ENCODE peak calls at places on chromosomes 3 and 15, in ten cellular contexts. I, A, Q, U, F, K, J, X, E and V are unnamed samples.

GRCh38 chr15:67303490-67304363 is 49.1 kb downstream of the IQCH start:
- DNase-seq in I (no peak), A (peak; percentile 55), Q (peak; percentile 28), U (no peak), F (peak; percentile 32), K (peak; percentile 62), J (no peak), X (no peak), E (no peak), V (peak; percentile 56)

GRCh38 chr3:120907659-120908029 is 361 bp upstream of the STXBP5L start:
- DNase-seq in I (no peak), A (no peak), Q (no peak), U (no peak), F (no peak), K (no peak), J (no peak), X (no peak), E (no peak), V (no peak)

GRCh38 chr3:71176366-71176765 is 407.2 kb downstream of the FOXP1 start:
- DNase-seq in I (no peak), A (no peak), Q (no peak), U (no peak), F (no peak), K (no peak), J (no peak), X (no peak), E (no peak), V (no peak)

GRCh38 chr3:114179575-114179974 is 723 bp upstream of the DRD3 start:
- DNase-seq in I (no peak), A (peak; percentile 56), Q (peak; percentile 64), U (no peak), F (peak; percentile 38), K (peak; percentile 26), J (no peak), X (no peak), E (no peak), V (peak; percentile 8)

GRCh38 chr3:182183716-182184430 is 472.1 kb downstream of the SOX2 start:
- DNase-seq in I (no peak), A (no peak), Q (no peak), U (no peak), F (no peak), K (no peak), J (no peak), X (no peak), E (no peak), V (no peak)

GRCh38 chr15:74630284-74631086 is 14.8 kb downstream of the CLK3 start:
- DNase-seq in I (no peak), A (no peak), Q (no peak), U (no peak), F (no peak), K (no peak), J (peak; percentile 14), X (no peak), E (no peak), V (no peak)

GRCh38 chr3:188299068-188299467 is 145.1 kb downstream of the LPP start:
- DNase-seq in I (no peak), A (no peak), Q (no peak), U (no peak), F (no peak), K (no peak), J (no peak), X (no peak), E (no peak), V (no peak)

GRCh38 chr3:69588170-69588569 is 151.1 kb upstream of the MITF start:
- DNase-seq in I (no peak), A (no peak), Q (no peak), U (no peak), F (no peak), K (no peak), J (no peak), X (no peak), E (no peak), V (no peak)

GRCh38 chr3:105868450-105868744 is 415 bp downstream of the CBLB start:
- DNase-seq in I (peak; percentile 79), A (peak; percentile 68), Q (peak; percentile 49), U (peak; percentile 75), F (peak; percentile 16), K (peak; percentile 46), J (peak; percentile 77), X (peak; percentile 41), E (peak; percentile 70), V (peak; percentile 57)

GRCh38 chr3:140216249-140216648 is 281.3 kb downstream of the CLSTN2 start:
- DNase-seq in I (no peak), A (no peak), Q (peak; percentile 2), U (no peak), F (no peak), K (no peak), J (no peak), X (no peak), E (no peak), V (no peak)
- TF ChIP-seq CTCF in I (no peak), A (peak; percentile 41), Q (peak; percentile 59), U (peak; percentile 14), F (peak; percentile 66), K (peak; percentile 11), J (no peak), X (no peak), E (no peak), V (peak; percentile 58)

GRCh38 chr3:156611870-156612494 is 57.1 kb upstream of the SSR3 start:
- DNase-seq in I (no peak), A (no peak), Q (no peak), U (no peak), F (no peak), K (no peak), J (no peak), X (no peak), E (no peak), V (no peak)

GRCh38 chr3:156608601-156609000 is 53.7 kb upstream of the SSR3 start:
- DNase-seq in I (no peak), A (no peak), Q (no peak), U (no peak), F (no peak), K (no peak), J (no peak), X (no peak), E (no peak), V (no peak)

GRCh38 chr3:156610154-156610553 is 55.2 kb upstream of the SSR3 start:
- DNase-seq in I (no peak), A (no peak), Q (no peak), U (no peak), F (no peak), K (no peak), J (no peak), X (no peak), E (no peak), V (no peak)

GRCh38 chr3:156609115-156609514 is 54.2 kb upstream of the SSR3 start:
- DNase-seq in I (no peak), A (no peak), Q (no peak), U (no peak), F (no peak), K (no peak), J (no peak), X (no peak), E (no peak), V (no peak)

GRCh38 chr3:156609546-156609945 is 54.6 kb upstream of the SSR3 start:
- DNase-seq in I (no peak), A (no peak), Q (no peak), U (no peak), F (no peak), K (no peak), J (no peak), X (no peak), E (no peak), V (no peak)
- H3K4me3 ChIP-seq in I (no peak overlapping the region), A (no peak overlapping the region), Q (no peak overlapping the region), U (no peak overlapping the region), F (no peak overlapping the region), K (no peak overlapping the region), J (no peak overlapping the region), X (no peak overlapping the region), E (no peak overlapping the region), V (no peak overlapping the region)

GRCh38 chr3:88005066-88005465 is 53.7 kb downstream of the CGGBP1 start:
- DNase-seq in I (no peak), A (peak; percentile 55), Q (peak; percentile 41), U (no peak), F (no peak), K (peak; percentile 58), J (no peak), X (no peak), E (no peak), V (peak; percentile 23)
- TF ChIP-seq CTCF in I (peak; percentile 20), A (peak; percentile 40), Q (peak; percentile 54), U (peak; percentile 25), F (no peak), K (no peak), J (no peak), X (no peak), E (no peak), V (peak; percentile 29)

DNA sequence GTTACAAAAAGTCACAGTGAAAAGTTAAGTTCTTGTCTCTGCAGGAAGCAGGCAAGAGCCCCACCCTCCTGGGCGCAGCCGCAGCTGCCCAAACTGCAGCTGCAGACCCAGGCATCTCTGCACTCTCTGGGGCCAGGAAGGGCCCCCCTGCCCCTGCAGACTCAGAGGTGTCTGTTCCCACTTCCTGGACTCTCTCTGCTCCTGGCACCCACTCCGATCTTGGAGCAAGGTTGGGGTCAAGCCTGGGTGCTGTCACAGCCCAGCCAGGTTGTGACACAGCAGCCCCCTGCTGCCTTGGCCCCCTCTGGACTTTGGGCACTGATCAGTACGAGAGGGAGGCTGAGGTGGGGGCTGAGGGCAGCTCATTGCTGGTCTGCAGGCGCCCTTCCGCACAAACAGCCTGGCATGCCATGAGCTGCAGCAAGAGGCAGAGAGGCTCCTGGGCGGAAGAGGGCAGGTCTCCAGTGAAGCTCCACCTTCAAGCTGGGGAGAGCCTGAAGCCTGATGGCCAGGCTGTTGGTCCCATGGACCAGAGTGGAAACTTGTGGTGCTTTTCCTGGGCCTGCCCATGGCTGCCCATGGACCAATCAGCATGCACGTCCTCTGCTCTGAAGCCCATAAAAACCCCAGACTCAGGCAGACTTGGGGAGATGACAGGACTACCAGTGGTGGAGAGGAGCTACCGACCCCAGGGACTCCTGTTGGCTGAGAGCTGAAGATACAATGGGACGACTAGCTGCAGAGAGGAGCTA is 42.9 kb upstream of the LRRFIP2 start:
- DNase-seq in I (no peak), A (no peak), Q (no peak), U (no peak), F (no peak), K (no peak), J (no peak), X (no peak), E (no peak), V (no peak)
- H3K4me3 ChIP-seq in I (no peak overlapping the region), A (no peak overlapping the region), Q (no peak overlapping the region), U (no peak overlapping the region), F (no peak overlapping the region), K (no peak overlapping the region), J (no peak overlapping the region), X (no peak overlapping the region), E (no peak overlapping the region), V (no peak overlapping the region)

GRCh38 chr15:53976844-53977392 is 1.3 kb upstream of the UNC13C start:
- DNase-seq in I (no peak), A (no peak), Q (no peak), U (no peak), F (no peak), K (peak; percentile 5), J (peak; percentile 19), X (no peak), E (no peak), V (no peak)
- TF ChIP-seq CTCF in I (no peak), A (no peak), Q (no peak), U (no peak), F (no peak), K (no peak), J (no peak), X (no peak), E (no peak), V (no peak)